ENCODE peak calls at places on chromosomes 1 and 21, in six cellular contexts. One of them, this sample, is unnamed.
A peak's percentile ranks its signal among the peaks of the same experiment; 100 is the strongest.

GRCh38 chr1:108708726-108709660 is 3.7 kb upstream of the FNDC7 start:
- DNase-seq in activated T-cell treated with anti-CD3 and anti-CD28 coated beads for 48 hours: peak; percentile 48
- DNase-seq in RWPE1: no peak
- DNase-seq in stimulated activated CD8-positive, alpha-beta memory T cell treated with anti-CD3 and anti-CD28 coated beads, Interleukin-15, amount 100 ng/mL, for 48 hours: peak; percentile 32
- DNase-seq in naive thymus-derived CD8-positive, alpha-beta T cell: peak; percentile 45
- DNase-seq in SHP77: peak; percentile 24
- DNase-seq in this sample: peak; percentile 43

GRCh38 chr1:21234779-21235178 is 55.5 kb downstream of the ECE1 start:
- DNase-seq in activated T-cell treated with anti-CD3 and anti-CD28 coated beads for 48 hours: no peak
- DNase-seq in RWPE1: no peak
- DNase-seq in stimulated activated CD8-positive, alpha-beta memory T cell treated with anti-CD3 and anti-CD28 coated beads, Interleukin-15, amount 100 ng/mL, for 48 hours: no peak
- DNase-seq in naive thymus-derived CD8-positive, alpha-beta T cell: no peak
- DNase-seq in SHP77: no peak
- DNase-seq in this sample: no peak

GRCh38 chr1:55235722-55236121 is 20.6 kb upstream of the USP24 start:
- DNase-seq in activated T-cell treated with anti-CD3 and anti-CD28 coated beads for 48 hours: no peak
- DNase-seq in RWPE1: peak; percentile 73
- DNase-seq in stimulated activated CD8-positive, alpha-beta memory T cell treated with anti-CD3 and anti-CD28 coated beads, Interleukin-15, amount 100 ng/mL, for 48 hours: no peak
- DNase-seq in naive thymus-derived CD8-positive, alpha-beta T cell: no peak
- DNase-seq in SHP77: no peak
- DNase-seq in this sample: no peak

GRCh38 chr1:222073307-222073995 is 331.6 kb upstream of the DUSP10 start:
- DNase-seq in activated T-cell treated with anti-CD3 and anti-CD28 coated beads for 48 hours: no peak
- DNase-seq in RWPE1: no peak
- DNase-seq in stimulated activated CD8-positive, alpha-beta memory T cell treated with anti-CD3 and anti-CD28 coated beads, Interleukin-15, amount 100 ng/mL, for 48 hours: no peak
- DNase-seq in naive thymus-derived CD8-positive, alpha-beta T cell: no peak
- DNase-seq in SHP77: no peak
- DNase-seq in this sample: no peak

GRCh38 chr1:2300851-2301606 is 72.9 kb downstream of the SKI start:
- DNase-seq in activated T-cell treated with anti-CD3 and anti-CD28 coated beads for 48 hours: peak; percentile 83
- DNase-seq in RWPE1: no peak
- DNase-seq in stimulated activated CD8-positive, alpha-beta memory T cell treated with anti-CD3 and anti-CD28 coated beads, Interleukin-15, amount 100 ng/mL, for 48 hours: peak; percentile 86
- DNase-seq in naive thymus-derived CD8-positive, alpha-beta T cell: peak; percentile 91
- DNase-seq in SHP77: no peak
- DNase-seq in this sample: peak; percentile 85

GRCh38 chr1:223143760-223144248 is 756 bp upstream of the TLR5 start:
- DNase-seq in activated T-cell treated with anti-CD3 and anti-CD28 coated beads for 48 hours: no peak
- DNase-seq in RWPE1: no peak
- DNase-seq in stimulated activated CD8-positive, alpha-beta memory T cell treated with anti-CD3 and anti-CD28 coated beads, Interleukin-15, amount 100 ng/mL, for 48 hours: no peak
- DNase-seq in naive thymus-derived CD8-positive, alpha-beta T cell: peak; percentile 12
- DNase-seq in SHP77: no peak
- DNase-seq in this sample: peak; percentile 8

GRCh38 chr1:28877132-28877781 is 37.1 kb upstream of the EPB41 start:
- DNase-seq in activated T-cell treated with anti-CD3 and anti-CD28 coated beads for 48 hours: peak; percentile 61
- DNase-seq in RWPE1: peak; percentile 80
- DNase-seq in stimulated activated CD8-positive, alpha-beta memory T cell treated with anti-CD3 and anti-CD28 coated beads, Interleukin-15, amount 100 ng/mL, for 48 hours: peak; percentile 41
- DNase-seq in naive thymus-derived CD8-positive, alpha-beta T cell: peak; percentile 69
- DNase-seq in SHP77: peak; percentile 80
- DNase-seq in this sample: peak; percentile 68

GRCh38 chr1:231039161-231040018 is 664 bp downstream of the FAM89A start:
- DNase-seq in activated T-cell treated with anti-CD3 and anti-CD28 coated beads for 48 hours: peak; percentile 37
- DNase-seq in RWPE1: peak; percentile 55
- DNase-seq in stimulated activated CD8-positive, alpha-beta memory T cell treated with anti-CD3 and anti-CD28 coated beads, Interleukin-15, amount 100 ng/mL, for 48 hours: peak; percentile 24
- DNase-seq in naive thymus-derived CD8-positive, alpha-beta T cell: no peak
- DNase-seq in SHP77: no peak
- DNase-seq in this sample: no peak

GRCh38 chr1:63545780-63546179 is 22.5 kb downstream of the EFCAB7 start:
- DNase-seq in activated T-cell treated with anti-CD3 and anti-CD28 coated beads for 48 hours: no peak
- DNase-seq in RWPE1: peak; percentile 27
- DNase-seq in stimulated activated CD8-positive, alpha-beta memory T cell treated with anti-CD3 and anti-CD28 coated beads, Interleukin-15, amount 100 ng/mL, for 48 hours: no peak
- DNase-seq in naive thymus-derived CD8-positive, alpha-beta T cell: no peak
- DNase-seq in SHP77: no peak
- DNase-seq in this sample: no peak

GRCh38 chr1:101846820-101847219 is 149.9 kb downstream of the OLFM3 start:
- DNase-seq in activated T-cell treated with anti-CD3 and anti-CD28 coated beads for 48 hours: no peak
- DNase-seq in RWPE1: no peak
- DNase-seq in stimulated activated CD8-positive, alpha-beta memory T cell treated with anti-CD3 and anti-CD28 coated beads, Interleukin-15, amount 100 ng/mL, for 48 hours: no peak
- DNase-seq in naive thymus-derived CD8-positive, alpha-beta T cell: no peak
- DNase-seq in SHP77: no peak
- DNase-seq in this sample: no peak

GRCh38 chr1:37362990-37363389 is 111.4 kb upstream of the ZC3H12A start:
- DNase-seq in activated T-cell treated with anti-CD3 and anti-CD28 coated beads for 48 hours: no peak
- DNase-seq in RWPE1: no peak
- DNase-seq in stimulated activated CD8-positive, alpha-beta memory T cell treated with anti-CD3 and anti-CD28 coated beads, Interleukin-15, amount 100 ng/mL, for 48 hours: no peak
- DNase-seq in naive thymus-derived CD8-positive, alpha-beta T cell: no peak
- DNase-seq in SHP77: no peak
- DNase-seq in this sample: no peak

GRCh38 chr1:182381962-182382819 is 9.4 kb downstream of the GLUL start:
- DNase-seq in activated T-cell treated with anti-CD3 and anti-CD28 coated beads for 48 hours: no peak
- DNase-seq in RWPE1: no peak
- DNase-seq in stimulated activated CD8-positive, alpha-beta memory T cell treated with anti-CD3 and anti-CD28 coated beads, Interleukin-15, amount 100 ng/mL, for 48 hours: no peak
- DNase-seq in naive thymus-derived CD8-positive, alpha-beta T cell: no peak
- DNase-seq in SHP77: no peak
- DNase-seq in this sample: no peak

GRCh38 chr21:21788591-21788990 is 790.4 kb downstream of the NCAM2 start:
- DNase-seq in activated T-cell treated with anti-CD3 and anti-CD28 coated beads for 48 hours: no peak
- DNase-seq in RWPE1: no peak
- DNase-seq in stimulated activated CD8-positive, alpha-beta memory T cell treated with anti-CD3 and anti-CD28 coated beads, Interleukin-15, amount 100 ng/mL, for 48 hours: no peak
- DNase-seq in naive thymus-derived CD8-positive, alpha-beta T cell: no peak
- DNase-seq in SHP77: no peak
- DNase-seq in this sample: no peak

GRCh38 chr1:171965802-171966201 is 124.5 kb downstream of the DNM3 start:
- DNase-seq in activated T-cell treated with anti-CD3 and anti-CD28 coated beads for 48 hours: no peak
- DNase-seq in RWPE1: no peak
- DNase-seq in stimulated activated CD8-positive, alpha-beta memory T cell treated with anti-CD3 and anti-CD28 coated beads, Interleukin-15, amount 100 ng/mL, for 48 hours: no peak
- DNase-seq in naive thymus-derived CD8-positive, alpha-beta T cell: no peak
- DNase-seq in SHP77: no peak
- DNase-seq in this sample: no peak

GRCh38 chr21:38048241-38048640 is 132.0 kb upstream of the KCNJ6 start:
- DNase-seq in activated T-cell treated with anti-CD3 and anti-CD28 coated beads for 48 hours: no peak
- DNase-seq in RWPE1: no peak
- DNase-seq in stimulated activated CD8-positive, alpha-beta memory T cell treated with anti-CD3 and anti-CD28 coated beads, Interleukin-15, amount 100 ng/mL, for 48 hours: no peak
- DNase-seq in naive thymus-derived CD8-positive, alpha-beta T cell: no peak
- DNase-seq in SHP77: peak; percentile 76
- DNase-seq in this sample: no peak

GRCh38 chr1:20255666-20256065 is 35.0 kb upstream of the VWA5B1 start:
- DNase-seq in activated T-cell treated with anti-CD3 and anti-CD28 coated beads for 48 hours: no peak
- DNase-seq in RWPE1: peak; percentile 56
- DNase-seq in stimulated activated CD8-positive, alpha-beta memory T cell treated with anti-CD3 and anti-CD28 coated beads, Interleukin-15, amount 100 ng/mL, for 48 hours: no peak
- DNase-seq in naive thymus-derived CD8-positive, alpha-beta T cell: no peak
- DNase-seq in SHP77: peak; percentile 16
- DNase-seq in this sample: no peak

GRCh38 chr1:218983433-218983832 is 190.2 kb upstream of the LYPLAL1 start:
- DNase-seq in activated T-cell treated with anti-CD3 and anti-CD28 coated beads for 48 hours: no peak
- DNase-seq in RWPE1: no peak
- DNase-seq in stimulated activated CD8-positive, alpha-beta memory T cell treated with anti-CD3 and anti-CD28 coated beads, Interleukin-15, amount 100 ng/mL, for 48 hours: no peak
- DNase-seq in naive thymus-derived CD8-positive, alpha-beta T cell: no peak
- DNase-seq in SHP77: no peak
- DNase-seq in this sample: no peak

GRCh38 chr1:116910379-116911165 is 856 bp downstream of the PTGFRN start:
- DNase-seq in activated T-cell treated with anti-CD3 and anti-CD28 coated beads for 48 hours: peak; percentile 25
- DNase-seq in RWPE1: peak; percentile 41
- DNase-seq in stimulated activated CD8-positive, alpha-beta memory T cell treated with anti-CD3 and anti-CD28 coated beads, Interleukin-15, amount 100 ng/mL, for 48 hours: no peak
- DNase-seq in naive thymus-derived CD8-positive, alpha-beta T cell: peak; percentile 27
- DNase-seq in SHP77: no peak
- DNase-seq in this sample: no peak

GRCh38 chr21:14737922-14738321 is 191.8 kb upstream of the SAMSN1 start:
- DNase-seq in activated T-cell treated with anti-CD3 and anti-CD28 coated beads for 48 hours: no peak
- DNase-seq in RWPE1: peak; percentile 23
- DNase-seq in stimulated activated CD8-positive, alpha-beta memory T cell treated with anti-CD3 and anti-CD28 coated beads, Interleukin-15, amount 100 ng/mL, for 48 hours: no peak
- DNase-seq in naive thymus-derived CD8-positive, alpha-beta T cell: peak; percentile 44
- DNase-seq in SHP77: no peak
- DNase-seq in this sample: peak; percentile 2

GRCh38 chr1:173341307-173341706 is 134.2 kb upstream of the TNFSF4 start:
- DNase-seq in activated T-cell treated with anti-CD3 and anti-CD28 coated beads for 48 hours: no peak
- DNase-seq in RWPE1: no peak
- DNase-seq in stimulated activated CD8-positive, alpha-beta memory T cell treated with anti-CD3 and anti-CD28 coated beads, Interleukin-15, amount 100 ng/mL, for 48 hours: no peak
- DNase-seq in naive thymus-derived CD8-positive, alpha-beta T cell: no peak
- DNase-seq in SHP77: no peak
- DNase-seq in this sample: no peak

GRCh38 chr1:160544647-160545046 is 21.6 kb upstream of the SLAMF6 start:
- DNase-seq in activated T-cell treated with anti-CD3 and anti-CD28 coated beads for 48 hours: no peak
- DNase-seq in RWPE1: no peak
- DNase-seq in stimulated activated CD8-positive, alpha-beta memory T cell treated with anti-CD3 and anti-CD28 coated beads, Interleukin-15, amount 100 ng/mL, for 48 hours: no peak
- DNase-seq in naive thymus-derived CD8-positive, alpha-beta T cell: no peak
- DNase-seq in SHP77: no peak
- DNase-seq in this sample: no peak